ENCODE peak calls at places on chromosomes 4 and X, in eight cellular contexts. F, D, B, U, L, I, O and H are unnamed samples.

GRCh38 chrX:20224814-20225487 is 41.8 kb downstream of the RPS6KA3 start:
- DNase-seq in F (no peak), D (peak; percentile 75), B (no peak), L (no peak), I (no peak), U (no peak), O (no peak), H (no peak)

GRCh38 chr4:158906073-158906472 is 137.2 kb downstream of the FNIP2 start:
- DNase-seq in U (no peak), O (no peak), L (no peak), I (no peak), B (no peak), F (no peak), D (no peak), H (no peak)

GRCh38 chrX:12949927-12950656 is 24.8 kb upstream of the TMSB4X start:
- DNase-seq in L (peak; percentile 89), F (peak; percentile 50), B (peak; percentile 55), U (no peak), D (peak; percentile 78), O (peak; percentile 87), I (peak; percentile 91), H (peak; percentile 8)

GRCh38 chr4:19735012-19735411 is 516.7 kb upstream of the SLIT2 start:
- DNase-seq in I (no peak), O (no peak), L (no peak), B (no peak), D (no peak), F (no peak), U (no peak), H (no peak)

GRCh38 chrX:35040871-35041270 is 98.3 kb downstream of the FAM47B start:
- DNase-seq in O (no peak), L (no peak), I (no peak), B (no peak), U (no peak), D (peak; percentile 1), F (no peak), H (no peak)

GRCh38 chr4:54588404-54588803 is 69.4 kb upstream of the KIT start:
- DNase-seq in B (no peak), O (no peak), F (no peak), L (no peak), D (peak; percentile 91), U (no peak), I (no peak), H (peak; percentile 29)

GRCh38 chr4:84035568-84035967 is 463.5 kb downstream of the NKX6-1 start:
- DNase-seq in O (no peak), L (no peak), I (no peak), F (no peak), B (no peak), U (no peak), D (peak; percentile 60), H (no peak)

GRCh38 chr4:10075158-10075863 is 41.3 kb downstream of the WDR1 start:
- DNase-seq in B (no peak), U (no peak), O (no peak), D (no peak), I (peak; percentile 59), L (no peak), F (no peak), H (no peak)

GRCh38 chrX:56788229-56788628 is 59.2 kb downstream of the NBDY start:
- DNase-seq in B (no peak), D (no peak), F (no peak), O (no peak), L (no peak), U (no peak), I (no peak), H (no peak)

GRCh38 chr4:7191546-7192251 is 639 bp upstream of the SORCS2 start:
- DNase-seq in F (no peak), D (no peak), O (no peak), L (no peak), I (peak; percentile 58), B (no peak), U (no peak), H (no peak)

GRCh38 chr4:124590480-124590879 is 122.1 kb downstream of the ANKRD50 start:
- DNase-seq in U (no peak), D (no peak), L (no peak), B (no peak), F (no peak), I (no peak), O (no peak), H (no peak)

GRCh38 chr4:108094923-108095482 is 73.7 kb downstream of the LEF1 start:
- DNase-seq in D (no peak), U (no peak), B (no peak), I (no peak), L (no peak), O (no peak), F (no peak), H (no peak)

GRCh38 chr4:3511187-3511586 is 21.0 kb downstream of the LRPAP1 start:
- DNase-seq in I (no peak), L (peak; percentile 23), O (no peak), B (no peak), U (no peak), F (no peak), D (no peak), H (no peak)

GRCh38 chrX:53595266-53595810 is 91.2 kb downstream of the HUWE1 start:
- DNase-seq in F (no peak), L (no peak), I (no peak), B (no peak), O (no peak), U (no peak), D (no peak), H (no peak)

GRCh38 chr4:10115657-10116624 is 658 bp downstream of the WDR1 start:
- DNase-seq in U (peak; percentile 75), L (peak; percentile 56), B (peak; percentile 31), I (peak; percentile 82), F (no peak), O (peak; percentile 50), D (peak; percentile 62), H (peak; percentile 73)

GRCh38 chrX:11099465-11099864 is 11.7 kb upstream of the HCCS start:
- DNase-seq in D (no peak), F (no peak), U (no peak), I (no peak), O (no peak), B (no peak), L (no peak), H (no peak)

GRCh38 chrX:11105080-11105479 is 6.1 kb upstream of the HCCS start:
- DNase-seq in L (no peak), O (no peak), B (no peak), I (no peak), D (peak; percentile 76), U (no peak), F (no peak), H (peak; percentile 56)

GRCh38 chrX:11100281-11101035 is 10.7 kb upstream of the HCCS start:
- DNase-seq in I (no peak), L (peak; percentile 23), B (no peak), F (no peak), D (peak; percentile 58), O (peak; percentile 50), U (peak; percentile 30), H (peak; percentile 27)

GRCh38 chrX:11103751-11104150 is 7.4 kb upstream of the HCCS start:
- DNase-seq in F (no peak), U (no peak), I (no peak), B (no peak), D (no peak), O (no peak), L (no peak), H (no peak)

DNA sequence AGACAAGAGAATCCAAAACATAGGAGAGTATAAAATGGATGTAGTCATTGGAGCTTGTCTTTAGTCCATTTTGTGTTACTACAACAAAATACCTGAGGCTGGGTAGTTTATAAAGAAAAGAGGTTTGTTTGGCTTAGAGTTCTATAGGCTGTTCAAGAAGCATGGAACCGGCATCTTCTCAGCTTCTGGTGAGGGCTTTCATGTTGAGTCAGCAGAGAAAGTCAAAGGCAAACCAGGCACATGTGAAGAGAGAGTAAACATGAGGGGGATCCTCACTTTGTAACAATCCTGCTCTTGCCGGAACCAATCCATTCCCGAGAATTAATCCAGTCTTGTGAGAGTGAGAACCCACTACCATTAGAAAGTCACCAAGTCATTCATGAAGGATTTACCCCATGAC is 8.1 kb upstream of the HCCS start:
- DNase-seq in F (no peak), I (no peak), L (no peak), B (no peak), U (no peak), O (no peak), D (no peak), H (no peak)
- TF ChIP-seq CTCF in F (no peak), I (no peak), L (no peak), B (no peak), U (no peak), O (no peak), D (no peak), H (no peak)

DNA sequence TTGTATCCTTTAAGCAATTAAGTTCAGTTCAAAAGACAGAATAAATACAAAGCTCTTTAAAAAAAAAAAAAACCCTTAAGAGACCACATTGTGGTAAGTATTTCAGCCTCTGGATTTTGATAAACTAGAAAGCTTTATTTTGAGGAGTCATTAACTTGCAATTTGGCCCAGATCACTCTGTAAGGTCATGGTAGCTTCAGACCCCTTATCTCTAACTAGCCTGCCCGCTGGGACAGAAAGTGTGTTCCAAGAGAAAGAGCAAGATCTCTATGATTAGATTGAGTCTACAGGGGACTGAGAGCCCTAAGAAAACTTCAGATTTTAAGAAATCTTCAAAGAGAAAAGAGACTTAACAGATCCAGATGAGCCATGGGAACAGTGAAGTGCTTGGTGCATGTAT is 45.6 kb downstream of the GALNT7 start:
- DNase-seq in I (no peak), B (no peak), F (no peak), O (no peak), L (no peak), D (no peak), U (no peak), H (no peak)
- H3K27ac ChIP-seq in I (no peak overlapping the region), B (no peak overlapping the region), F (no peak overlapping the region), O (no peak overlapping the region), L (no peak overlapping the region), D (no peak overlapping the region), U (no peak overlapping the region), H (no peak overlapping the region)

GRCh38 chr4:163701915-163702314 is 207.4 kb downstream of the TMA16 start:
- DNase-seq in D (peak; percentile 62), B (no peak), F (no peak), L (no peak), O (no peak), I (no peak), U (no peak), H (no peak)
- TF ChIP-seq CTCF in D (peak; percentile 7), B (no peak), F (no peak), L (no peak), O (no peak), I (no peak), U (no peak), H (no peak)

GRCh38 chr4:85761803-85762202 is 286.9 kb downstream of the ARHGAP24 start:
- DNase-seq in U (no peak), B (no peak), I (peak; percentile 73), D (no peak), F (no peak), L (peak; percentile 60), O (peak; percentile 50), H (no peak)

GRCh38 chr4:85762204-85762884 is 287.4 kb downstream of the ARHGAP24 start:
- DNase-seq in D (peak; percentile 33), B (no peak), I (no peak), U (no peak), L (no peak), O (peak; percentile 64), F (no peak), H (no peak)

GRCh38 chr4:85763207-85763606 is 288.3 kb downstream of the ARHGAP24 start:
- DNase-seq in D (no peak), L (no peak), U (no peak), O (no peak), F (no peak), I (no peak), B (no peak), H (no peak)

GRCh38 chr4:85759392-85759791 is 284.4 kb downstream of the ARHGAP24 start:
- DNase-seq in D (no peak), I (no peak), L (no peak), U (no peak), F (no peak), B (no peak), O (no peak), H (no peak)

GRCh38 chr4:85760521-85760920 is 285.6 kb downstream of the ARHGAP24 start:
- DNase-seq in F (peak; percentile 22), D (no peak), B (no peak), L (no peak), I (no peak), U (no peak), O (no peak), H (no peak)
- H3K27ac ChIP-seq in F (no peak overlapping the region), D (no peak overlapping the region), B (no peak overlapping the region), L (no peak overlapping the region), I (no peak overlapping the region), U (no peak overlapping the region), O (no peak overlapping the region), H (no peak overlapping the region)